ENCODE peak calls at places on chromosomes 3 and 15, in six cellular contexts. X is lower lobe of right lung, G is heart left ventricle, L is sigmoid colon, P is posterior cingulate gyrus, Q is D721Med. D is an unnamed sample.

GRCh38 chr15:60120100-60120499 is 116.0 kb downstream of the FOXB1 start:
- DNase-seq in G (no peak), X (no peak), P (no peak), Q (no peak), L (no peak), D (no peak)

GRCh38 chr3:187062526-187063177 is 76.6 kb downstream of the RPL39L start:
- DNase-seq in P (no peak), X (no peak), G (no peak), Q (no peak), L (no peak), D (no peak)

GRCh38 chr3:185056908-185057307 is 96.0 kb downstream of the C3orf70 start:
- DNase-seq in Q (no peak), G (no peak), X (no peak), P (no peak), L (no peak), D (no peak)

GRCh38 chr3:81985996-81986723 is 224.7 kb upstream of the GBE1 start:
- DNase-seq in G (no peak), P (no peak), X (no peak), Q (no peak), L (no peak), D (no peak)

GRCh38 chr3:161977063-161977462 is 480.5 kb downstream of the OTOL1 start:
- DNase-seq in X (no peak), Q (no peak), L (no peak), P (no peak), G (no peak), D (no peak)

GRCh38 chr3:158659454-158660237 is 12.8 kb downstream of the LXN start:
- DNase-seq in L (peak), G (peak), Q (no peak), X (no peak), P (no peak), D (peak)

GRCh38 chr15:47507221-47507985 is 209.9 kb upstream of the SEMA6D start:
- DNase-seq in X (no peak), P (no peak), G (no peak), Q (no peak), L (no peak), D (no peak)

GRCh38 chr3:125052671-125053303 is 3.0 kb downstream of the HEG1 start:
- DNase-seq in Q (peak), X (no peak), P (no peak), G (no peak), L (no peak), D (peak)

GRCh38 chr3:141684758-141685157 is 53.3 kb upstream of the RNF7 start:
- DNase-seq in P (no peak), Q (no peak), L (no peak), G (no peak), X (no peak), D (no peak)

GRCh38 chr3:184737641-184738518 is 26.0 kb upstream of the MAGEF1 start:
- DNase-seq in G (peak), P (peak), Q (no peak), X (no peak), L (no peak), D (no peak)